ENCODE peak calls at places on chromosomes 11 and 22, in four cellular contexts. One of them, this sample, is unnamed.

GRCh38 chr22:47139790-47140119 is 377.3 kb downstream of the TBC1D22A start:
- DNase-seq in dorsolateral prefrontal cortex: no peak
- DNase-seq in fibroblast of lung: no peak
- DNase-seq in brain microvascular endothelial cell: no peak
- DNase-seq in this sample: no peak

GRCh38 chr11:10564030-10564429 is 4.4 kb downstream of the LYVE1 start:
- DNase-seq in dorsolateral prefrontal cortex: no peak
- DNase-seq in brain microvascular endothelial cell: no peak
- DNase-seq in fibroblast of lung: no peak
- DNase-seq in this sample: no peak

GRCh38 chr22:22787805-22788459 is 99.7 kb upstream of the IGLL5 start:
- DNase-seq in dorsolateral prefrontal cortex: peak
- DNase-seq in brain microvascular endothelial cell: peak
- DNase-seq in fibroblast of lung: peak
- DNase-seq in this sample: peak

GRCh38 chr22:48705917-48706605 is 1121.6 kb downstream of the BRD1 start:
- DNase-seq in brain microvascular endothelial cell: no peak
- DNase-seq in dorsolateral prefrontal cortex: no peak
- DNase-seq in fibroblast of lung: no peak
- DNase-seq in this sample: no peak

GRCh38 chr11:118002010-118002540 is 15.9 kb downstream of the IL10RA start:
- DNase-seq in brain microvascular endothelial cell: no peak
- DNase-seq in dorsolateral prefrontal cortex: no peak
- DNase-seq in fibroblast of lung: no peak
- DNase-seq in this sample: no peak

GRCh38 chr11:116578971-116579687 is 193.7 kb downstream of the BUD13 start:
- DNase-seq in dorsolateral prefrontal cortex: peak
- DNase-seq in fibroblast of lung: no peak
- DNase-seq in brain microvascular endothelial cell: no peak
- DNase-seq in this sample: peak

GRCh38 chr11:72652871-72653615 is 21.2 kb downstream of the PDE2A start:
- DNase-seq in dorsolateral prefrontal cortex: no peak
- DNase-seq in fibroblast of lung: no peak
- DNase-seq in brain microvascular endothelial cell: no peak
- DNase-seq in this sample: no peak

GRCh38 chr11:78379039-78379670 is 38.5 kb downstream of the GAB2 start:
- DNase-seq in fibroblast of lung: no peak
- DNase-seq in brain microvascular endothelial cell: no peak
- DNase-seq in dorsolateral prefrontal cortex: no peak
- DNase-seq in this sample: peak

GRCh38 chr22:35728639-35729308 is 11.1 kb downstream of the APOL5 start:
- DNase-seq in fibroblast of lung: no peak
- DNase-seq in brain microvascular endothelial cell: no peak
- DNase-seq in dorsolateral prefrontal cortex: no peak
- DNase-seq in this sample: no peak

GRCh38 chr22:36759481-36760159 is 16.3 kb downstream of the IFT27 start:
- DNase-seq in dorsolateral prefrontal cortex: no peak
- DNase-seq in brain microvascular endothelial cell: no peak
- DNase-seq in fibroblast of lung: no peak
- DNase-seq in this sample: no peak

GRCh38 chr22:39055658-39056057 is 15.0 kb downstream of the APOBEC3F start:
- DNase-seq in brain microvascular endothelial cell: no peak
- DNase-seq in fibroblast of lung: no peak
- DNase-seq in dorsolateral prefrontal cortex: no peak
- DNase-seq in this sample: no peak

GRCh38 chr22:46971141-46971775 is 208.8 kb downstream of the TBC1D22A start:
- DNase-seq in brain microvascular endothelial cell: peak
- DNase-seq in fibroblast of lung: peak
- DNase-seq in dorsolateral prefrontal cortex: no peak
- DNase-seq in this sample: no peak

GRCh38 chr11:43646767-43647166 is 33.8 kb upstream of the HSD17B12 start:
- DNase-seq in dorsolateral prefrontal cortex: no peak
- DNase-seq in fibroblast of lung: no peak
- DNase-seq in brain microvascular endothelial cell: no peak
- DNase-seq in this sample: no peak

GRCh38 chr11:2590951-2591754 is 108.6 kb downstream of the KCNQ1OT1 start:
- DNase-seq in dorsolateral prefrontal cortex: peak
- DNase-seq in brain microvascular endothelial cell: no peak
- DNase-seq in fibroblast of lung: no peak
- DNase-seq in this sample: no peak

GRCh38 chr22:48464246-48464645 is 1363.4 kb downstream of the BRD1 start:
- DNase-seq in fibroblast of lung: no peak
- DNase-seq in dorsolateral prefrontal cortex: no peak
- DNase-seq in brain microvascular endothelial cell: no peak
- DNase-seq in this sample: no peak

GRCh38 chr22:17844150-17844549 is 69.9 kb upstream of the BID start:
- DNase-seq in brain microvascular endothelial cell: no peak
- DNase-seq in fibroblast of lung: no peak
- DNase-seq in dorsolateral prefrontal cortex: no peak
- DNase-seq in this sample: no peak

GRCh38 chr22:17843189-17843588 is 68.9 kb upstream of the BID start:
- DNase-seq in fibroblast of lung: no peak
- DNase-seq in dorsolateral prefrontal cortex: no peak
- DNase-seq in brain microvascular endothelial cell: no peak
- DNase-seq in this sample: no peak

GRCh38 chr22:17845340-17845739 is 71.1 kb upstream of the BID start:
- DNase-seq in brain microvascular endothelial cell: no peak
- DNase-seq in dorsolateral prefrontal cortex: no peak
- DNase-seq in fibroblast of lung: no peak
- DNase-seq in this sample: no peak

GRCh38 chr22:17842386-17842785 is 68.1 kb upstream of the BID start:
- DNase-seq in dorsolateral prefrontal cortex: no peak
- DNase-seq in fibroblast of lung: no peak
- DNase-seq in brain microvascular endothelial cell: no peak
- DNase-seq in this sample: no peak

DNA sequence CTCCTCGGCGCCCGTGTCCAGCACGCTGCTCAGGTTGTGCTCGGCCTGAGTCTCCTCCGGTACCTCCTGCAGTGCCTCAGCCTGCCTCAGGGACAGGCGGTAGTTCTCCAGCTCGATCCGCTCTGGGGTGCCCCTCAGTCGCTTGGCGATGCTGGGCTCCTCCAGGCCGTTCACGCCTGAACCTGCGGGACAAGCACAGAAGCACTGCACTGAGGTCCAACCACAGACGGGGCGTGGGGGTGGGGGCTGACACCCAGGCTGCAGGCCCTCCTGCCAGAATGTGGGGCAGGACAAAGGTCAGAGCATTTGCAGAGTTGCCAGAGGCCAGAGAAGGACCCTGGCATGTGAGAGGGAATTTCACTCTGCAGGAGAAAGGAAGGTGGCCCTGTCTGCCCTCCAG is 67.6 kb upstream of the BID start:
- DNase-seq in dorsolateral prefrontal cortex: no peak
- DNase-seq in fibroblast of lung: no peak
- DNase-seq in brain microvascular endothelial cell: no peak
- DNase-seq in this sample: no peak
- H3K4me3 ChIP-seq in dorsolateral prefrontal cortex: no peak
- H3K4me3 ChIP-seq in fibroblast of lung: no peak
- H3K4me3 ChIP-seq in brain microvascular endothelial cell: no peak
- H3K4me3 ChIP-seq in this sample: no peak

GRCh38 chr11:8605956-8606355 is 11.9 kb upstream of the STK33 start:
- DNase-seq in fibroblast of lung: no peak
- DNase-seq in dorsolateral prefrontal cortex: no peak
- DNase-seq in brain microvascular endothelial cell: no peak
- DNase-seq in this sample: peak
- TF ChIP-seq CTCF in fibroblast of lung: no peak
- TF ChIP-seq CTCF in dorsolateral prefrontal cortex: no peak
- TF ChIP-seq CTCF in brain microvascular endothelial cell: no peak
- TF ChIP-seq CTCF in this sample: no peak

GRCh38 chr11:69683764-69684333 is 8.7 kb upstream of the LTO1 start:
- DNase-seq in fibroblast of lung: no peak
- DNase-seq in brain microvascular endothelial cell: no peak
- DNase-seq in dorsolateral prefrontal cortex: no peak
- DNase-seq in this sample: no peak

GRCh38 chr11:69684651-69685050 is 9.5 kb upstream of the LTO1 start:
- DNase-seq in dorsolateral prefrontal cortex: no peak
- DNase-seq in brain microvascular endothelial cell: no peak
- DNase-seq in fibroblast of lung: no peak
- DNase-seq in this sample: no peak

GRCh38 chr11:69686856-69687255 is 11.7 kb upstream of the LTO1 start:
- DNase-seq in fibroblast of lung: no peak
- DNase-seq in dorsolateral prefrontal cortex: no peak
- DNase-seq in brain microvascular endothelial cell: no peak
- DNase-seq in this sample: no peak

GRCh38 chr11:69686452-69686851 is 11.3 kb upstream of the LTO1 start:
- DNase-seq in brain microvascular endothelial cell: no peak
- DNase-seq in fibroblast of lung: no peak
- DNase-seq in dorsolateral prefrontal cortex: no peak
- DNase-seq in this sample: no peak

DNA sequence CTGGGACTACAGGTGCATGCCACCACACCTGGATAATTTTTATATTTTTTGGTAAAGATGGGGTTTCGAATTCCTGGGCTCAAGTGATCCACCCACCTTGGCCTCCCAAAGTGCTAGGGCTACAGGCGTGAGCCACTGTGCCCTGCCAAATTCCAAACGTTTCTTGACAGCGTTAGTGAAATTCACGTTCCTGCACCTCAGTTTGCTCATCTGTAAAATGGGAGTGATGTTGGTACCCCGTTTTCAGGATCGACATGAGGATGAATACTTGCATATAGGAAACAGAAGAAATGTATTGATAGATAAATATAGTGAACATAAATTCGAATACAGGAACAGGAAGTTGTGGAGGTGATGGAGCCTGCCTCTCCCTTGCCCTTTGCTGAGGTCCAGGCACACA is 10.2 kb upstream of the LTO1 start:
- DNase-seq in brain microvascular endothelial cell: no peak
- DNase-seq in dorsolateral prefrontal cortex: no peak
- DNase-seq in fibroblast of lung: no peak
- DNase-seq in this sample: no peak
- H3K4me3 ChIP-seq in brain microvascular endothelial cell: no peak
- H3K4me3 ChIP-seq in dorsolateral prefrontal cortex: no peak
- H3K4me3 ChIP-seq in fibroblast of lung: no peak
- H3K4me3 ChIP-seq in this sample: no peak

DNA sequence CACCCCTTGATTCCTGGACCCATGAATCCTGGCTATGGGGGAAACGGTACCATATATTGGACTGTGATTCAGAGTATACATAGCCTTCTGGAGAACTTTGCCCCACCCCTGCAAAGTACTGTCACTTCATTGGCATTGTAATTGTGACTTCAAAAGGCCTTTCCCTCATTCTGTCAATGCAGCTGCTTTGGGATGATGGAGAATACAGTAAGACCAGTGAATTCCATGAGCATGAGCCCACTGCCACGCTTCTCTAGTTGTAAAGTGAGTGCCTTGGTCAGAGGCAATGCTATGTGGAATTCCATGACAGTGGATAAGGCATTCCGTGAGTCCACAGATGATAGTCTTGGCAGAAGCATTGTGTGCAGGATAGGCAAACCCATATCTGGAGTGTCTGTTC is 25.7 kb upstream of the MSANTD2 start:
- DNase-seq in brain microvascular endothelial cell: no peak
- DNase-seq in dorsolateral prefrontal cortex: no peak
- DNase-seq in fibroblast of lung: no peak
- DNase-seq in this sample: no peak
- TF ChIP-seq CTCF in brain microvascular endothelial cell: no peak
- TF ChIP-seq CTCF in dorsolateral prefrontal cortex: no peak
- TF ChIP-seq CTCF in fibroblast of lung: no peak
- TF ChIP-seq CTCF in this sample: no peak

DNA sequence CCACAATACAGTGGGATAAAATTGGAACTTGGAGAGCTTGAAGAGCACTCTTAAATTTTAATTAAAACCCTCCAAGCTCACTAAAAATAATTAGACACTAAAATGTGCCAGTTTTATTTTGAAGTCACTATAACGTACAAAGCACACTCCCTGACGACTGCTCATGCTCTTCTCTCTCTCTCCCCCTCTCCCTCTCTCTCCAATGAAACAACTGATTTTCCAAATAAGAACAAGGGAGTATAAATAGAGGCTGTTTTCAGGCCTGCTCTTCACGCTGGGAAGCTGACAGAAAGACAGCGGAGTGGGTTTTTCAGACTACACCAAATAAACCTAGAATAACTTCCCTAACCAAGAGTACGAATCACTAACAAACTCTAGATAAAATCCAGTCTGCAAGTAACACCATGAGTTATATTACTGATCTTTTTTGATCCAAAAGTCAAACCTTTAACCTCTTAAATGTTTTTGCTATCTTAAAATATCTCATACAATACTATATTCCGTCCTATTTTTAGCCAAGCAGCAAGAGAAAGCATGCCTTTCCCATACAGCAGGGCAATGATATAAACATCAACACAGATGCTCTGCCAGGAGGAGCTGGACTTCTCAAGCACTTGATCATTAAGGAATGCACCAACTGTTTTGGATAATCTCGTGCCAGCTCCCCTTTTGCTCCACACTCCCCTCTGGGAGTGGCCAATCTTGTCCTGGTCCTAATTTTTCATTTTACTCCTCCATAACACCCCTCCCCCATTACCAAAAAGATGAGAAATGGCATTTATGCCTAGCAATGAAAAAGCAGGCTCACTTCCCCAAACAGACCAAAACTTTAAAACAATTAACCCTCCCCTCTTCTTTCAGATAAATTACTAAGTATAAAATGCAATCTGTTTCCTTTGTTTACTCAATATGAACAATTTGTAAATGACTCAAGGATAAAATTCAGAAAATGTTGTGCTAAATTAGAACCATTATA is 116.9 kb downstream of the SOX6 start:
- DNase-seq in dorsolateral prefrontal cortex: no peak
- DNase-seq in fibroblast of lung: peak
- DNase-seq in brain microvascular endothelial cell: no peak
- DNase-seq in this sample: no peak
- H3K4me3 ChIP-seq in dorsolateral prefrontal cortex: no peak
- H3K4me3 ChIP-seq in fibroblast of lung: no peak
- H3K4me3 ChIP-seq in brain microvascular endothelial cell: no peak
- H3K4me3 ChIP-seq in this sample: no peak

DNA sequence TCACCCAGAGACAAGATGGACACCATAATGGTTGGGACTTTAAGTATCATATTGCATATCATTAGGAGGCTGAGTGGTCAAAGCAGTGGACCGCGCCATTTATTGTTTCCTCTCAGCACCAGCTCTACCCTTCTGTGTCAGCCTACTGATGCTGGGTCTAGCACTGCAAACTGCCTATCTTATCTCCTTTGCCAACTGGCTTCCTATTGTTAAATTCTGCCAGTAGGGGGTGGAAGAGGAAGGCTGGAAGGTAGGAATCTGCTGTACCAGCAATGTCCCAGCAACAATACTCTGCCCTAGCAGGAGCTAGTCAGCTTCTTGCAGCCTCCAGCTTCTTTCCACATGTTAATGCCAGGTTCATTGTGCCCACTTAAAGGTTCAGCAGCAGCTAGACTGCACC is 367.1 kb upstream of the PDGFD start:
- DNase-seq in brain microvascular endothelial cell: no peak
- DNase-seq in fibroblast of lung: peak
- DNase-seq in dorsolateral prefrontal cortex: no peak
- DNase-seq in this sample: peak
- TF ChIP-seq CTCF in brain microvascular endothelial cell: peak
- TF ChIP-seq CTCF in fibroblast of lung: peak
- TF ChIP-seq CTCF in dorsolateral prefrontal cortex: no peak
- TF ChIP-seq CTCF in this sample: peak

GRCh38 chr11:66409226-66409625 is 11.6 kb upstream of the NPAS4 start:
- DNase-seq in brain microvascular endothelial cell: no peak
- DNase-seq in dorsolateral prefrontal cortex: no peak
- DNase-seq in fibroblast of lung: no peak
- DNase-seq in this sample: no peak

GRCh38 chr11:66410191-66410590 is 10.6 kb upstream of the NPAS4 start:
- DNase-seq in brain microvascular endothelial cell: no peak
- DNase-seq in dorsolateral prefrontal cortex: no peak
- DNase-seq in fibroblast of lung: no peak
- DNase-seq in this sample: no peak

GRCh38 chr11:66407651-66408050 is 13.2 kb upstream of the NPAS4 start:
- DNase-seq in brain microvascular endothelial cell: no peak
- DNase-seq in fibroblast of lung: no peak
- DNase-seq in dorsolateral prefrontal cortex: no peak
- DNase-seq in this sample: no peak

GRCh38 chr11:66411323-66411722 is 9.5 kb upstream of the NPAS4 start:
- DNase-seq in brain microvascular endothelial cell: no peak
- DNase-seq in dorsolateral prefrontal cortex: no peak
- DNase-seq in fibroblast of lung: no peak
- DNase-seq in this sample: no peak

GRCh38 chr11:66408488-66409214 is 12.2 kb upstream of the NPAS4 start:
- DNase-seq in fibroblast of lung: peak
- DNase-seq in brain microvascular endothelial cell: peak
- DNase-seq in dorsolateral prefrontal cortex: peak
- DNase-seq in this sample: peak
- H3K4me3 ChIP-seq in fibroblast of lung: peak
- H3K4me3 ChIP-seq in brain microvascular endothelial cell: peak
- H3K4me3 ChIP-seq in dorsolateral prefrontal cortex: peak
- H3K4me3 ChIP-seq in this sample: peak

This sample was measured in fibroblast of mammary gland.